ENCODE peak calls at places on chromosomes 1 and 21, in five cellular contexts. X, G, M, H and T are unnamed samples.

GRCh38 chr1:12174789-12175455 is 8.1 kb downstream of the TNFRSF1B start:
- DNase-seq in X (no peak), G (no peak), M (peak; percentile 92), H (no peak), T (no peak)

GRCh38 chr1:235831148-235831547 is 35.6 kb downstream of the LYST start:
- DNase-seq in X (no peak), G (no peak), M (no peak), H (no peak), T (no peak)

GRCh38 chr1:39342776-39343175 is 138.3 kb downstream of the MACF1 start:
- DNase-seq in X (no peak), G (no peak), M (no peak), H (no peak), T (no peak)

GRCh38 chr21:39072468-39072867 is 110.8 kb downstream of the PSMG1 start:
- DNase-seq in X (no peak), G (no peak), M (no peak), H (no peak), T (no peak)

GRCh38 chr1:23622284-23622683 is 63.0 kb upstream of the ID3 start:
- DNase-seq in X (no peak), G (no peak), M (no peak), H (no peak), T (no peak)

GRCh38 chr1:101440484-101440883 is 203.7 kb downstream of the S1PR1 start:
- DNase-seq in X (no peak), G (no peak), M (no peak), H (no peak), T (peak; percentile 27)

GRCh38 chr1:145891143-145891542 is 5.5 kb upstream of the ANKRD35 start:
- DNase-seq in X (no peak), G (no peak), M (no peak), H (peak; percentile 73), T (no peak)

GRCh38 chr1:234836786-234837185 is 226.8 kb upstream of the IRF2BP2 start:
- DNase-seq in X (no peak), G (no peak), M (no peak), H (no peak), T (no peak)

GRCh38 chr1:8598060-8598724 is 219.2 kb downstream of the RERE start:
- DNase-seq in X (peak; percentile 50), G (no peak), M (peak; percentile 66), H (no peak), T (peak; percentile 47)

GRCh38 chr21:33661146-33661545 is 18.8 kb downstream of the ITSN1 start:
- DNase-seq in X (no peak), G (no peak), M (no peak), H (no peak), T (no peak)

GRCh38 chr1:105337427-105337826 is 1587.7 kb downstream of the AMY1C start:
- DNase-seq in X (no peak), G (no peak), M (no peak), H (no peak), T (no peak)

GRCh38 chr1:178098262-178098661 is 4.4 kb downstream of the RASAL2 start:
- DNase-seq in X (no peak), G (no peak), M (no peak), H (no peak), T (no peak)

GRCh38 chr1:61076728-61077675 is 5.4 kb upstream of the NFIA start:
- DNase-seq in X (peak; percentile 86), G (peak; percentile 68), M (peak; percentile 95), H (peak; percentile 70), T (peak; percentile 89)

GRCh38 chr1:215643592-215644321 is 76.7 kb downstream of the KCTD3 start:
- DNase-seq in X (no peak), G (no peak), M (no peak), H (no peak), T (no peak)

GRCh38 chr1:220544901-220545303 is 17.0 kb downstream of the MARK1 start:
- DNase-seq in X (no peak), G (no peak), M (no peak), H (no peak), T (no peak)

GRCh38 chr1:222234351-222234750 is 313.6 kb downstream of the HHIPL2 start:
- DNase-seq in X (no peak), G (no peak), M (no peak), H (no peak), T (no peak)

DNA sequence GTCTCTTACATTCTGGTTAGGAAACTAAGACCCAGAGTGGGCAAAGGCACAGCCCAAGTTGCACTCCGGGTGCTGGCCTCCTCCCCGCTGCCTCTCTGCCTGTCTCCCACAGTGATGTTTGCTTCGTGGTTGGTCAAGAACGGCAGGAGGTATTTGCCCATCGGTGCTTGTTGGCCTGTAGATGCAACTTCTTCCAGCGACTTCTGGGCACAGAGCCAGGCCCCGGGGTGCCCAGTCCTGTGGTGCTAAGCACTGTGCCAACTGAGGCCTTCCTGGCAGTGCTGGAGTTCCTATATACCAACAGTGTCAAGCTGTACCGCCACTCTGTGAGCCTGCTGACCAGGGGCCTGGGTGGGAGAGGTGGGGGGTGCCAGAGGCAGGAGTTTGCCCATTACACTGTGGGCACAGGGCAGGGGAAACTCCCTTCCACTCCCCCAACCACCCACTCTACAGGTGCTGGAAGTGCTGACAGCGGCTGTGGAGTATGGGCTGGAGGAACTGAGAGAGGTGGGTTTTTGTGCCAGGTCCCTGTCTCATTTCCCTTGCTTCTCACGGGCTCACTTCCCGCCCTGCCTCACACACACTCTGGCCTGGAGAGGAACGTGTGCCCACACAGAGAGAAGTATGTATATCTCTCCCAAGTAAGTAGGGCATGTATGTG is 1.9 kb downstream of the BTBD19 start:
- DNase-seq in X (peak; percentile 74), G (no peak), M (peak; percentile 86), H (peak; percentile 91), T (no peak)
- H3K4me1 ChIP-seq in X (peaks cover 82% of the 10 kb centered on the region), G (peaks cover 77% of the 10 kb centered on the region), M (peaks cover 38% of the 10 kb centered on the region), H (peaks cover 30% of the 10 kb centered on the region), T (peaks cover 20% of the 10 kb centered on the region)

DNA sequence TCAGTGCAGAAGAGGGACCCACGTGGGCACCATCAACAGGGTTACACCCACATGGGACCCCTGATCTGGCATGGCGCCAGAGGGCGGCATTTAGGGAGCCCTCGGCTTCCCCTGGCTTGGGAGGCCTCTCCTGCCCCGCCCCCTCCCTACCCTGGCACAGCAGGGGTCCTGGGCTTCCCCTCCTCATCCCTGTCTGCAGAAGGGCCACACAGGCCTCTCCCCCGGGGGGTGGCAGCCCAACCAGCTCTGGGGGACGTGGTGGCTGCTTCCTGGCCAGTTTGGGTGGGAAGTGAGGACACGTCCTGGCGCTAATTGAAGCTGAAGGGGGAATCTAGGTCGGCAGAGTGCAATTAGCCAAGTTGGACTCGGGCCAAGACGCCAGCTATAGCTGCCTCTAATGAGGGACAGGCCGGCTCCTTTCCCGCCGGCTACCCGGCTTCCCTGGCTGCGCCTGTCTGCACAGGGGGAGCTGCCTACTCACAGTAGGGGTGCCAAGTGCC is 156.3 kb downstream of the CASZ1 start:
- DNase-seq in X (no peak), G (no peak), M (peak; percentile 87), H (peak; percentile 57), T (peak; percentile 72)
- H3K4me1 ChIP-seq in X (no peaks in the 10 kb centered on the region), G (peaks cover 5% of the 10 kb centered on the region), M (peaks cover 8% of the 10 kb centered on the region), H (peaks cover 15% of the 10 kb centered on the region), T (peaks cover 26% of the 10 kb centered on the region)

GRCh38 chr1:2529776-2530500 is at the start of gene HES5:
- DNase-seq in X (no peak), G (no peak), M (peak; percentile 81), H (no peak), T (no peak)

GRCh38 chr1:2528966-2529750 is 905 bp downstream of the HES5 start:
- DNase-seq in X (peak; percentile 37), G (peak; percentile 22), M (peak; percentile 82), H (no peak), T (no peak)

GRCh38 chr1:2532485-2533160 is 2.6 kb upstream of the HES5 start:
- DNase-seq in X (no peak), G (no peak), M (no peak), H (no peak), T (no peak)

GRCh38 chr1:2528611-2528965 is 1.5 kb downstream of the HES5 start:
- DNase-seq in X (no peak), G (no peak), M (no peak), H (no peak), T (no peak)

DNA sequence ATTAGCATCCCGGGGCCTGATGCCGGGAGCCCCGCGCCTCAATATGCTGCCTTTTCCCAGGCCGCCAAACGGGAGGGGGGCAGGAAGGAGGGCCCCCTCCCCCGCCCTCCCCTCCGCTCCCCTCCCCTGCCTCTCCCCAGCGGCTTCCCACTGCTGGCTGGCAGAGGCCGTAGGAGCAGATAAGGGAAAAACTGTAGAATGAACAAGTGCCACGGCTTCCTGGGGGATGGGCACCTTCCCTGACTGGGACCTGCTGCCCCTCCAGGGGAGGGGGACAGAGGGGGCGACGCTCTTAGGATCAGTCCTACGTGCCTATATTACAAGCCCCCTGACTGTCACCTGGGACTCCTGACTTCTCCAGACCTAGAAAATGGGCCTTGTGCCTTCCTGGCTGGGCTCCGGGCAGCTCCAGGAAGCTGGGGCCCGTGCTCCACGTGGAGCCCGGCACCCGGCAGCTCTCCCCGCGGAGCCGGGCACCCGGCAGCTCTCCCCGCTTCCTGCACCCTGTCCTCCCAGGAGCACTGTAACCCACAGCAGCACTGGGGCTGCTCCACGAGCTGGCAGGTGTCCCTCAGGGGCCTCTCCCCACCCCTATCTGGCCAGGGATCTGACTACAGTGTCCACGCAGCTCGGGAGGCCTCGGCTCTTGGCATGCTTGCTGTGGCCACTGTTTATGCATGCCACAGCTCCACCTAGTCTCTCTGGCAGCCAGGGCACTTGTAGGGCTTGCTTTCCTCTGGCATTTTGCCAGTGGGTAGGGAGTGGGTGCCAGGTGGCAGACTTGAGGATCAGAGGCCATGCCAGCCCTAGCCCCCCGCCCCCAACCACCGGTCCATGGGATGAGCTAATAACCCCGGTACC is 668 bp upstream of the HES5 start:
- DNase-seq in X (peak; percentile 41), G (no peak), M (peak; percentile 79), H (peak; percentile 59), T (no peak)
- H3K4me1 ChIP-seq in X (peaks cover 49% of the 10 kb centered on the region), G (peaks cover 30% of the 10 kb centered on the region), M (peaks cover 6% of the 10 kb centered on the region), H (peaks cover 51% of the 10 kb centered on the region), T (peaks cover 13% of the 10 kb centered on the region)

GRCh38 chr1:6353605-6353947 is 40.0 kb downstream of the ACOT7 start:
- DNase-seq in X (no peak), G (no peak), M (no peak), H (no peak), T (no peak)
- H3K4me1 ChIP-seq in X (peaks cover 65% of the 10 kb centered on the region), G (peaks cover 11% of the 10 kb centered on the region), M (peaks cover 4% of the 10 kb centered on the region), H (peaks cover 7% of the 10 kb centered on the region), T (peaks cover 10% of the 10 kb centered on the region)